ENCODE peak calls at places on chromosome 4, in seven cellular contexts. B is neural progenitor cell; Q is AML-193; C is effector memory CD4-positive, alpha-beta T cell; U is stimulated activated CD8-positive, alpha-beta memory T cell treated with anti-CD3 and anti-CD28 coated beads, Interleukin-7, amount 100 ng/mL, for 1 hour; W is activated T-cell treated with anti-CD3 and anti-CD28 coated beads, Interleukin-2, amount 50 U/mL, for 4 hours; K is GM13976. A is an unnamed sample.

GRCh38 chr4:6270691-6271121 is 1.1 kb downstream of the WFS1 start:
- DNase-seq in B (no peak), W (no peak), U (no peak), K (no peak), C (no peak), Q (no peak), A (no peak)

GRCh38 chr4:64079316-64079715 is 329.9 kb downstream of the TECRL start:
- DNase-seq in B (no peak), C (no peak), W (no peak), Q (no peak), U (no peak), K (no peak), A (no peak)

GRCh38 chr4:113358784-113359183 is 309.3 kb downstream of the ANK2 start:
- DNase-seq in W (no peak), Q (no peak), K (no peak), C (no peak), U (no peak), B (peak), A (no peak)

GRCh38 chr4:25861951-25862410 is 807 bp downstream of the SEL1L3 start:
- DNase-seq in B (peak), K (peak), Q (no peak), U (no peak), W (peak), C (no peak), A (peak)

GRCh38 chr4:115054836-115055235 is 58.6 kb downstream of the NDST4 start:
- DNase-seq in C (no peak), B (no peak), K (no peak), W (no peak), U (no peak), Q (peak), A (no peak)

GRCh38 chr4:183154701-183155391 is 55.8 kb downstream of the WWC2 start:
- DNase-seq in B (peak), W (no peak), Q (no peak), U (no peak), C (no peak), K (no peak), A (peak)

GRCh38 chr4:8850074-8850829 is 21.4 kb downstream of the HMX1 start:
- DNase-seq in K (no peak), U (no peak), B (no peak), Q (no peak), C (no peak), W (no peak), A (no peak)

GRCh38 chr4:36206012-36206411 is 38.3 kb downstream of the ARAP2 start:
- DNase-seq in U (no peak), Q (no peak), W (no peak), B (peak), C (no peak), K (no peak), A (no peak)

GRCh38 chr4:159765402-159765801 is 662.5 kb downstream of the RAPGEF2 start:
- DNase-seq in C (no peak), K (no peak), Q (no peak), W (no peak), U (no peak), B (no peak), A (peak)

GRCh38 chr4:57191523-57192034 is 81.4 kb upstream of the IGFBP7 start:
- DNase-seq in W (no peak), C (no peak), K (no peak), B (no peak), U (no peak), Q (no peak), A (peak)

GRCh38 chr4:149754526-149754925 is 61.1 kb downstream of the IQCM start:
- DNase-seq in B (no peak), Q (no peak), K (no peak), W (no peak), U (no peak), C (no peak), A (peak)

GRCh38 chr4:70613893-70614572 is 14.5 kb upstream of the ENAM start:
- DNase-seq in W (no peak), B (no peak), U (no peak), Q (no peak), K (no peak), C (no peak), A (peak)

GRCh38 chr4:185120631-185120946 is 22.5 kb upstream of the SLC25A4 start:
- DNase-seq in K (no peak), Q (no peak), U (no peak), C (no peak), B (no peak), W (no peak), A (no peak)

GRCh38 chr4:1038948-1039492 is 27.6 kb downstream of the FGFRL1 start:
- DNase-seq in Q (no peak), W (no peak), K (no peak), U (no peak), C (no peak), B (no peak), A (no peak)

GRCh38 chr4:162497564-162498167 is 333.9 kb upstream of the FSTL5 start:
- DNase-seq in Q (peak), W (no peak), C (no peak), B (peak), K (peak), U (no peak), A (peak)

GRCh38 chr4:87071401-87071800 is 136.6 kb downstream of the AFF1 start:
- DNase-seq in C (no peak), U (no peak), Q (no peak), B (no peak), W (no peak), K (no peak), A (no peak)

GRCh38 chr4:189146994-189147929 is 793.4 kb upstream of the FRG1 start:
- DNase-seq in Q (no peak), W (no peak), K (no peak), U (no peak), B (no peak), C (no peak), A (no peak)

GRCh38 chr4:40241936-40242590 is 45.2 kb downstream of the RHOH start:
- DNase-seq in U (no peak), K (no peak), B (no peak), C (peak), W (peak), Q (no peak), A (peak)